ENCODE peak calls at places on chromosomes 3 and 15, in seven cellular contexts. One of them, this sample, is unnamed.

GRCh38 chr3:59502806-59503205 is 453.0 kb upstream of the CFAP20DC start:
- DNase-seq in suprapubic skin: no peak
- DNase-seq in GM12891: no peak
- DNase-seq in breast epithelium: no peak
- DNase-seq in stomach: no peak
- DNase-seq in SK-N-SH: no peak
- DNase-seq in esophagus muscularis mucosa: no peak
- DNase-seq in this sample: no peak

GRCh38 chr3:126474498-126475410 is 937 bp downstream of the ZXDC start:
- DNase-seq in suprapubic skin: peak
- DNase-seq in GM12891: peak
- DNase-seq in breast epithelium: no peak
- DNase-seq in stomach: peak
- DNase-seq in SK-N-SH: peak
- DNase-seq in esophagus muscularis mucosa: no peak
- DNase-seq in this sample: peak

GRCh38 chr15:67967871-67968423 is 86.2 kb upstream of the PIAS1 start:
- DNase-seq in suprapubic skin: peak
- DNase-seq in GM12891: peak
- DNase-seq in breast epithelium: peak
- DNase-seq in stomach: peak
- DNase-seq in SK-N-SH: peak
- DNase-seq in esophagus muscularis mucosa: no peak
- DNase-seq in this sample: peak

GRCh38 chr15:82081904-82082810 is 36.3 kb upstream of the MEX3B start:
- DNase-seq in suprapubic skin: no peak
- DNase-seq in GM12891: no peak
- DNase-seq in breast epithelium: no peak
- DNase-seq in stomach: no peak
- DNase-seq in SK-N-SH: peak
- DNase-seq in esophagus muscularis mucosa: no peak
- DNase-seq in this sample: no peak

GRCh38 chr15:29097971-29098370 is 171.7 kb downstream of the NSMCE3 start:
- DNase-seq in suprapubic skin: peak
- DNase-seq in GM12891: no peak
- DNase-seq in breast epithelium: no peak
- DNase-seq in stomach: no peak
- DNase-seq in SK-N-SH: no peak
- DNase-seq in esophagus muscularis mucosa: no peak
- DNase-seq in this sample: no peak

GRCh38 chr3:175392653-175393052 is 533.5 kb downstream of the NAALADL2 start:
- DNase-seq in suprapubic skin: no peak
- DNase-seq in GM12891: no peak
- DNase-seq in breast epithelium: no peak
- DNase-seq in stomach: no peak
- DNase-seq in SK-N-SH: no peak
- DNase-seq in esophagus muscularis mucosa: no peak
- DNase-seq in this sample: no peak

GRCh38 chr3:69330891-69331400 is 54.9 kb downstream of the FRMD4B start:
- DNase-seq in suprapubic skin: no peak
- DNase-seq in GM12891: no peak
- DNase-seq in breast epithelium: no peak
- DNase-seq in stomach: no peak
- DNase-seq in SK-N-SH: no peak
- DNase-seq in esophagus muscularis mucosa: no peak
- DNase-seq in this sample: no peak

GRCh38 chr3:170482199-170482598 is 63.5 kb downstream of the CLDN11 start:
- DNase-seq in suprapubic skin: no peak
- DNase-seq in GM12891: no peak
- DNase-seq in breast epithelium: no peak
- DNase-seq in stomach: no peak
- DNase-seq in SK-N-SH: no peak
- DNase-seq in esophagus muscularis mucosa: no peak
- DNase-seq in this sample: no peak

GRCh38 chr3:9691636-9692035 is 12.0 kb upstream of the CPNE9 start:
- DNase-seq in suprapubic skin: no peak
- DNase-seq in GM12891: no peak
- DNase-seq in breast epithelium: no peak
- DNase-seq in stomach: no peak
- DNase-seq in SK-N-SH: no peak
- DNase-seq in esophagus muscularis mucosa: no peak
- DNase-seq in this sample: no peak

GRCh38 chr15:28935316-28935715 is 49.5 kb downstream of the APBA2 start:
- DNase-seq in suprapubic skin: peak
- DNase-seq in GM12891: no peak
- DNase-seq in breast epithelium: no peak
- DNase-seq in stomach: no peak
- DNase-seq in SK-N-SH: no peak
- DNase-seq in esophagus muscularis mucosa: no peak
- DNase-seq in this sample: no peak

GRCh38 chr3:197847866-197848401 is 56.9 kb downstream of the LRCH3 start:
- DNase-seq in suprapubic skin: no peak
- DNase-seq in GM12891: peak
- DNase-seq in breast epithelium: no peak
- DNase-seq in stomach: no peak
- DNase-seq in SK-N-SH: no peak
- DNase-seq in esophagus muscularis mucosa: no peak
- DNase-seq in this sample: peak

GRCh38 chr3:150975992-150976368 is 3.5 kb upstream of the CLRN1 start:
- DNase-seq in suprapubic skin: no peak
- DNase-seq in GM12891: no peak
- DNase-seq in breast epithelium: no peak
- DNase-seq in stomach: no peak
- DNase-seq in SK-N-SH: no peak
- DNase-seq in esophagus muscularis mucosa: no peak
- DNase-seq in this sample: no peak

GRCh38 chr15:41829959-41830646 is 2.2 kb downstream of the JMJD7 start:
- DNase-seq in suprapubic skin: no peak
- DNase-seq in GM12891: no peak
- DNase-seq in breast epithelium: no peak
- DNase-seq in stomach: peak
- DNase-seq in SK-N-SH: no peak
- DNase-seq in esophagus muscularis mucosa: no peak
- DNase-seq in this sample: no peak

GRCh38 chr3:90010341-90010740 is 902.9 kb downstream of the EPHA3 start:
- DNase-seq in suprapubic skin: no peak
- DNase-seq in GM12891: no peak
- DNase-seq in breast epithelium: no peak
- DNase-seq in stomach: no peak
- DNase-seq in SK-N-SH: no peak
- DNase-seq in esophagus muscularis mucosa: no peak
- DNase-seq in this sample: no peak

GRCh38 chr3:16419640-16420039 is 93.9 kb downstream of the RFTN1 start:
- DNase-seq in suprapubic skin: no peak
- DNase-seq in GM12891: no peak
- DNase-seq in breast epithelium: no peak
- DNase-seq in stomach: no peak
- DNase-seq in SK-N-SH: no peak
- DNase-seq in esophagus muscularis mucosa: no peak
- DNase-seq in this sample: no peak

GRCh38 chr3:170154569-170155143 is 26.9 kb downstream of the PHC3 start:
- DNase-seq in suprapubic skin: no peak
- DNase-seq in GM12891: peak
- DNase-seq in breast epithelium: no peak
- DNase-seq in stomach: no peak
- DNase-seq in SK-N-SH: peak
- DNase-seq in esophagus muscularis mucosa: no peak
- DNase-seq in this sample: no peak

GRCh38 chr15:91237493-91237892 is 137.4 kb downstream of the SV2B start:
- DNase-seq in suprapubic skin: no peak
- DNase-seq in GM12891: no peak
- DNase-seq in breast epithelium: no peak
- DNase-seq in stomach: no peak
- DNase-seq in SK-N-SH: no peak
- DNase-seq in esophagus muscularis mucosa: no peak
- DNase-seq in this sample: no peak

GRCh38 chr3:165283328-165283727 is 87.1 kb upstream of the SLITRK3 start:
- DNase-seq in suprapubic skin: no peak
- DNase-seq in GM12891: no peak
- DNase-seq in breast epithelium: no peak
- DNase-seq in stomach: no peak
- DNase-seq in SK-N-SH: no peak
- DNase-seq in esophagus muscularis mucosa: no peak
- DNase-seq in this sample: no peak

GRCh38 chr3:66473637-66474036 is 27.2 kb downstream of the LRIG1 start:
- DNase-seq in suprapubic skin: no peak
- DNase-seq in GM12891: no peak
- DNase-seq in breast epithelium: no peak
- DNase-seq in stomach: no peak
- DNase-seq in SK-N-SH: no peak
- DNase-seq in esophagus muscularis mucosa: no peak
- DNase-seq in this sample: no peak

DNA sequence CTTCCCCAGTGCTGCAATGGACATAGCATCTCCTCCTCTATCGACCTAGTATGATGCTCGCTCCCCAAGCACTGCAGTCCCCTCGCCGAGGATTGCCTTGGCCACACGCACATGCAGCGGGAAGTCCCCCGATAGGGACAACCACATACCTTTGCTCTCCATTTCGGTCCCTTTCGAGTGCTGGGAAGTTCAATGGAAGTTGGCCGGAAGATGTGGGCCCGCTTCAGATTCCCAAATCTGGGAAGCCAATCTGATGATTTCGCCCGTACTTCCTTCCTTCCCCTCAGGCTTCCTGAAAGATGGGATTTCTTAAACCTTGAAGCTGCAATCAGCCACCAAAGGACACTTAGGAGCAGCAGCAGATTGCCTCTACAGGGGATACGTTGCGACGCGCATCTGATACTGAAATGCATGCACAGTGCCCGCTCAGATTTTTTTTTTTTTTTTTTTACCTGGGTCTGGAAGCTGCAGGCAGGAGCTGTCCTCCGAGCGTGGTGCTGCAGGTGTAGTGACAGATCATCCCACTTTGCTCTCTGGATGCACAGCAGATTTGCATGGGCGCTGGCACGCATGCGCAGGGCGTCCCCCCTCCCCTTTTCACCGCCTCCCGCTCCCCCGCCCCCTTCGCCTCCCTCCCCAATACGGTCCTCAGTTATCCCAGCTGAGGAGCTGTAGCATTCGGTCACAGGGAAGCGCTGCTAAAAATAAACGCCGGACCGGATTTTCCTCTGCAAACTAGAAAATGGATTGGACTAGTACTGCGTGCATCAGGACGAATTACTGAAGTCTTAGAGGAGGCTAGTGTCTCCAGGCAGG is at the start of gene FGF12:
- DNase-seq in suprapubic skin: peak
- DNase-seq in GM12891: no peak
- DNase-seq in breast epithelium: peak
- DNase-seq in stomach: peak
- DNase-seq in SK-N-SH: peak
- DNase-seq in esophagus muscularis mucosa: no peak
- DNase-seq in this sample: peak
- TF ChIP-seq POLR2AphosphoS5 in suprapubic skin: no peak
- TF ChIP-seq POLR2AphosphoS5 in GM12891: no peak
- TF ChIP-seq POLR2AphosphoS5 in breast epithelium: no peak
- TF ChIP-seq POLR2AphosphoS5 in stomach: no peak
- TF ChIP-seq POLR2AphosphoS5 in SK-N-SH: no peak
- TF ChIP-seq POLR2AphosphoS5 in esophagus muscularis mucosa: no peak
- TF ChIP-seq POLR2AphosphoS5 in this sample: no peak

DNA sequence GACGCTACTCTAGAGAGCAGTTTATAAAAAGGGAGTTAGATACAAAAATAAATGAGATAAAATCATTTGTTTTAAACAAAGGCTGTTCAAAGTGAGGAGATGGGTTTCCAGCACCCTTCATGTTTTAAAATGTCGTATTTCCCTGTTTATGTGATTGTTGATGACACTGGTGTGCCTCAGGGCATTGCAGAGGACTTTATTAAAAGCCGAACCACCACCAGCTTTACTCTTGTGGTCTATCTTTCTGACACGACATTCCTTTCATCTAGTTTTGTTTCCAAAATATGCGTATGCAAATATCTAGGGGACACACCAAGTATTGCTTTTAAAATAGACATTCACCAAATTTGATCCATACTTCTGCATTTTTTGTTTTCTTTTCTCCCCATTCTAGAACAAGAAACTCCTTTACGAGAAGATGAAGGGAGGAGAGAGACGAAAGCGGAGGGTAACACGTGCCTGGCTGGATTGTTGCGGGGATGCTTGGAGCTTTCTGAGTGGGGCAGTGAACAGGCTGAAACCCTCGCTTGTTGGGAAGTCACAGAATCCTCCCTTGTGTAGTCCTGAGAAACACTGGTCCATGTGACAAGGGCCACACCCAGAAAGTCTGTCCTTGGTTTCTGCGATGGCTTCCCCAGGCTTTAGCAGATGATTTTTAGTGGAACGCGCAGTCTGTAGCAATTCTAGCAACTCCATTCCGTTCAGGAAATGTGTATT is 26.3 kb upstream of the GREM1 start:
- DNase-seq in suprapubic skin: no peak
- DNase-seq in GM12891: no peak
- DNase-seq in breast epithelium: no peak
- DNase-seq in stomach: no peak
- DNase-seq in SK-N-SH: no peak
- DNase-seq in esophagus muscularis mucosa: no peak
- DNase-seq in this sample: no peak
- TF ChIP-seq POLR2AphosphoS5 in suprapubic skin: no peak
- TF ChIP-seq POLR2AphosphoS5 in GM12891: no peak
- TF ChIP-seq POLR2AphosphoS5 in breast epithelium: no peak
- TF ChIP-seq POLR2AphosphoS5 in stomach: no peak
- TF ChIP-seq POLR2AphosphoS5 in SK-N-SH: no peak
- TF ChIP-seq POLR2AphosphoS5 in esophagus muscularis mucosa: no peak
- TF ChIP-seq POLR2AphosphoS5 in this sample: no peak

DNA sequence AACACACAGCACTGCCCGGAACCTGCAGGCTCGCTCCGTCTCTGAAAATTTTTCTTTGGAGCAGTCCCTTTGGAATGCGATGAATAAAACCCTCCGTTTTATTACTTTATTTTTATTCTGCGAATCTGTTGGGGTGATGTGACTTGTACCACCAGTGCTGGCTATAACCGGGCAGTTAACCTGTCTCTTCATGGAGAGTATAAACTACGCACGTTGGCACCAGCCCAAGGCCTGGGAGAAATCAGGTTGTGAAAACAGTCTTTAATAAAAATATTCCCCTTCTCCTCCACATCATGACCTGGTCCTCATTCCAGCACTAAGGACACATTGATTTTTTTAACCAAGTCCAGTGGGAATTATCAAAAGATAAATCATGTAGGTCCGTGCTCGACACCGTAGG is 116.8 kb downstream of the WNT5A start:
- DNase-seq in suprapubic skin: no peak
- DNase-seq in GM12891: no peak
- DNase-seq in breast epithelium: no peak
- DNase-seq in stomach: no peak
- DNase-seq in SK-N-SH: no peak
- DNase-seq in esophagus muscularis mucosa: peak
- DNase-seq in this sample: no peak
- TF ChIP-seq POLR2AphosphoS5 in suprapubic skin: no peak
- TF ChIP-seq POLR2AphosphoS5 in GM12891: no peak
- TF ChIP-seq POLR2AphosphoS5 in breast epithelium: no peak
- TF ChIP-seq POLR2AphosphoS5 in stomach: no peak
- TF ChIP-seq POLR2AphosphoS5 in SK-N-SH: no peak
- TF ChIP-seq POLR2AphosphoS5 in esophagus muscularis mucosa: no peak
- TF ChIP-seq POLR2AphosphoS5 in this sample: no peak

DNA sequence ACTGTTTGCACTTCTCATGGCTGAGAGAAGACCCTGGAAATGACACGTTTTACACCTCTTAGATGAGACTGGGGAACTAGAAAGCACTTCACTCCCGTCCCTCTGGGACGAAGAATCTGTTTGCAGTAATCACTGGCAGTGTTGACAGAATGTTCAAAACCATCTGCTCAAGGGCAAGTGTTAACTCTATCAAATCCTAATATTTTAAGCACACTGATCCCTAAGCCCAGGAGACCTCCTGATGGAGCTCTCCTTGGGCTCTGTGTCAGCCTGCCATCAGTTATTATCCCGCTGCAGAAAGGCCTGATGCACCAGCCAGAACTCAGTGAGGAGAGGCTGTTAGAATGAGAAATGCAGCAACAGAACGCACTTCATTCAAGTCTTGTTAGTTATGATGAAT is 323.8 kb upstream of the DNAJC19 start:
- DNase-seq in suprapubic skin: no peak
- DNase-seq in GM12891: no peak
- DNase-seq in breast epithelium: no peak
- DNase-seq in stomach: no peak
- DNase-seq in SK-N-SH: no peak
- DNase-seq in esophagus muscularis mucosa: no peak
- DNase-seq in this sample: no peak
- TF ChIP-seq POLR2AphosphoS5 in suprapubic skin: no peak
- TF ChIP-seq POLR2AphosphoS5 in GM12891: no peak
- TF ChIP-seq POLR2AphosphoS5 in breast epithelium: no peak
- TF ChIP-seq POLR2AphosphoS5 in stomach: no peak
- TF ChIP-seq POLR2AphosphoS5 in SK-N-SH: no peak
- TF ChIP-seq POLR2AphosphoS5 in esophagus muscularis mucosa: no peak
- TF ChIP-seq POLR2AphosphoS5 in this sample: no peak

This sample was measured in transverse colon.